ENCODE peak calls at places on chromosomes 5 and 9, in five cellular contexts. P, L, A, I and H are unnamed samples.

GRCh38 chr9:34957492-34958410 is at the start of gene PHF24:
- DNase-seq in P (no peak), L (peak), A (no peak), I (no peak), H (peak)

GRCh38 chr5:174205939-174206338 is 160.4 kb downstream of the NSG2 start:
- DNase-seq in P (no peak), L (no peak), A (no peak), I (no peak), H (no peak)

GRCh38 chr9:85522459-85523092 is 219.2 kb downstream of the AGTPBP1 start:
- DNase-seq in P (no peak), L (peak), A (peak), I (peak), H (peak)

GRCh38 chr5:93581738-93582414 is 857 bp upstream of the NR2F1-AS1 start:
- DNase-seq in P (peak), L (no peak), A (no peak), I (no peak), H (no peak)

GRCh38 chr9:113580041-113580953 is 116.8 kb downstream of the RGS3 start:
- DNase-seq in P (no peak), L (no peak), A (peak), I (peak), H (no peak)

GRCh38 chr5:138542956-138543729 is at the start of gene ETF1:
- DNase-seq in P (peak), L (peak), A (peak), I (peak), H (peak)

GRCh38 chr5:106380736-106381135 is 1290.0 kb downstream of the EFNA5 start:
- DNase-seq in P (peak), L (no peak), A (no peak), I (no peak), H (no peak)

GRCh38 chr9:137058651-137059234 is 4.9 kb upstream of the ENTPD2 start:
- DNase-seq in P (no peak), L (no peak), A (no peak), I (no peak), H (no peak)

GRCh38 chr5:75277463-75277862 is 40.8 kb upstream of the ANKRD31 start:
- DNase-seq in P (no peak), L (no peak), A (no peak), I (peak), H (no peak)

GRCh38 chr5:171945066-171945465 is 61.4 kb downstream of the FBXW11 start:
- DNase-seq in P (peak), L (no peak), A (no peak), I (no peak), H (no peak)

GRCh38 chr5:170757182-170757601 is 26.3 kb upstream of the GABRP start:
- DNase-seq in P (no peak), L (no peak), A (no peak), I (no peak), H (no peak)

GRCh38 chr5:67268233-67269011 is 71.8 kb upstream of the CD180 start:
- DNase-seq in P (peak), L (no peak), A (peak), I (peak), H (peak)

GRCh38 chr5:10335711-10336470 is 17.6 kb upstream of the MARCHF6 start:
- DNase-seq in P (no peak), L (no peak), A (peak), I (no peak), H (no peak)

GRCh38 chr9:10134266-10134665 is 478.5 kb downstream of the PTPRD start:
- DNase-seq in P (no peak), L (no peak), A (no peak), I (no peak), H (no peak)

GRCh38 chr9:99140685-99141314 is 35.9 kb downstream of the TGFBR1 start:
- DNase-seq in P (no peak), L (peak), A (no peak), I (peak), H (peak)

GRCh38 chr5:98663521-98663920 is 109.9 kb upstream of the RGMB start:
- DNase-seq in P (no peak), L (no peak), A (no peak), I (no peak), H (no peak)

GRCh38 chr5:17180957-17181723 is 36.3 kb upstream of the BASP1 start:
- DNase-seq in P (peak), L (no peak), A (no peak), I (no peak), H (no peak)

GRCh38 chr9:5205071-5205470 is 19.6 kb upstream of the INSL6 start:
- DNase-seq in P (no peak), L (no peak), A (no peak), I (no peak), H (no peak)

GRCh38 chr5:53923969-53924876 is 363.8 kb downstream of the NDUFS4 start:
- DNase-seq in P (no peak), L (no peak), A (no peak), I (no peak), H (no peak)

GRCh38 chr5:94945656-94946055 is 327.2 kb downstream of the SLF1 start:
- DNase-seq in P (no peak), L (no peak), A (peak), I (peak), H (no peak)

GRCh38 chr5:28903643-28904042 is 1865.3 kb upstream of the CDH9 start:
- DNase-seq in P (no peak), L (no peak), A (no peak), I (no peak), H (no peak)

GRCh38 chr5:959581-960531 is 48.7 kb upstream of the NKD2 start:
- DNase-seq in P (no peak), L (no peak), A (no peak), I (no peak), H (no peak)

GRCh38 chr5:175870820-175871447 is 444 bp upstream of the CPLX2 start:
- DNase-seq in P (no peak), L (no peak), A (no peak), I (no peak), H (no peak)

GRCh38 chr5:90306613-90307012 is 102.9 kb downstream of the CETN3 start:
- DNase-seq in P (no peak), L (no peak), A (no peak), I (no peak), H (no peak)

GRCh38 chr9:249025-249424 is 34.4 kb downstream of the DOCK8 start:
- DNase-seq in P (no peak), L (no peak), A (no peak), I (no peak), H (no peak)

GRCh38 chr5:51376504-51376903 is 6.7 kb upstream of the ISL1 start:
- DNase-seq in P (no peak), L (no peak), A (no peak), I (no peak), H (no peak)

GRCh38 chr9:136021891-136022681 is 60.9 kb upstream of the UBAC1 start:
- DNase-seq in P (no peak), L (no peak), A (peak), I (no peak), H (no peak)

GRCh38 chr5:14665110-14665822 is 748 bp downstream of the OTULIN start:
- DNase-seq in P (no peak), L (peak), A (peak), I (peak), H (peak)

GRCh38 chr5:174490717-174491116 is 233.7 kb upstream of the MSX2 start:
- DNase-seq in P (no peak), L (no peak), A (no peak), I (no peak), H (no peak)

GRCh38 chr5:172123269-172123692 is 64.7 kb downstream of the STK10 start:
- DNase-seq in P (no peak), L (peak), A (peak), I (peak), H (peak)

GRCh38 chr5:96565843-96566242 is 96.3 kb upstream of the CAST start:
- DNase-seq in P (peak), L (no peak), A (no peak), I (no peak), H (no peak)

GRCh38 chr5:157354825-157355224 is 88.9 kb downstream of the CYFIP2 start:
- DNase-seq in P (no peak), L (no peak), A (no peak), I (no peak), H (no peak)

GRCh38 chr5:167602077-167602476 is 689.4 kb upstream of the WWC1 start:
- DNase-seq in P (peak), L (no peak), A (no peak), I (no peak), H (no peak)

GRCh38 chr5:87780831-87781760 is 368.4 kb upstream of the CCNH start:
- DNase-seq in P (peak), L (peak), A (peak), I (peak), H (peak)
- H3K4me3 ChIP-seq in P (no peak), L (no peak), A (no peak), I (no peak), H (no peak)

GRCh38 chr9:97923529-97924108 is 1.3 kb upstream of the TRMO start:
- DNase-seq in P (peak), L (peak), A (peak), I (peak), H (peak)
- H3K4me3 ChIP-seq in P (peak), L (peak), A (peak), I (no peak), H (no peak)

DNA sequence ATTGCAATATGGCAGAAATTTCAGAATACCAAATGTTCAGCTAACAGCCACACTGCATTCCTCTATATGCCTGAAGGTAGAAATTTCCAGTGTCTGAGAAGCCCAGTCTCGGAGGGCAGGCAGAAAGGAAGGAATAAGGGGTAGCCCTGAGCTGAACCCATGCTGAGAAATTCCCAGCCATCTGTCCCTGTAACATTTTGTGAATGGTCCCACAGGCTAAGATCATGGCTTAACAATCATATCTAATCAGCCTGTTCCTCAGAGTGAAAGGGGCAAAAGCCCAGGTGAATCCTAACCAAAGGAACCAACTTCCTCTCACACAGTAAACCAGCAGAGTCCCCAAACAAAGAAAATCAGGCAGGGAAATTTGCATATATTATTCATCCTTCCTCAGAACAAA is 257.8 kb downstream of the FAM114A2 start:
- DNase-seq in P (no peak), L (no peak), A (no peak), I (no peak), H (no peak)
- H3K4me3 ChIP-seq in P (no peak), L (no peak), A (no peak), I (no peak), H (no peak)

DNA sequence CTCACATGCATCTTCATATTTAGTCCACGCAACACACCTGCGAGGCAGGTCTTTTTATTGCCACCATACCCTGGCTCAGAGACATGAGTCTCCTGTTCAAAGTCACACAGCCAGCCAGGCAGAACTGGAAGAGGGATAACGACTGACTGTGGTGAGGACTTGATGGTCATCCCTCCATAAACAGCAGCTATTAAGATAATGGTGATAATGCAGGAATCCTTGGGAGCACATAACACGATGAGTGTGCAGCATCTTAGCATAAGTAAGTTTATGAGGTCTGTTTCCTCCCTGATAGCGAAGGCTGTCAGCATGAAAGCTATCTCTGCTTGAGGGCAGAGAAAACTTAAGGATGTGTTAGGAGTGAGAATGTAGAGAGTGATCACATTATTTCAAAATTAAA is 30.9 kb downstream of the KCTD16 start:
- DNase-seq in P (no peak), L (no peak), A (no peak), I (no peak), H (no peak)
- H3K4me3 ChIP-seq in P (no peak), L (no peak), A (no peak), I (no peak), H (no peak)